ENCODE peak calls at places on chromosomes 13 and 19, in five cellular contexts. F, A, H, B and O are unnamed samples.

GRCh38 chr13:99686157-99686572 is 184.9 kb downstream of the TM9SF2 start:
- DNase-seq in F (no peak), A (no peak), H (no peak), B (no peak), O (no peak)

GRCh38 chr13:108193806-108194205 is 21.5 kb downstream of the LIG4 start:
- DNase-seq in F (peak; percentile 71), A (no peak), H (no peak), B (no peak), O (no peak)

GRCh38 chr19:10044390-10044789 is 31.1 kb downstream of the RDH8 start:
- DNase-seq in F (no peak), A (no peak), H (no peak), B (no peak), O (no peak)

GRCh38 chr13:99012539-99012938 is 34.7 kb upstream of the DOCK9 start:
- DNase-seq in F (no peak), A (no peak), H (no peak), B (no peak), O (no peak)

GRCh38 chr13:39451860-39452301 is 151.1 kb downstream of the LHFPL6 start:
- DNase-seq in F (no peak), A (no peak), H (peak; percentile 73), B (no peak), O (no peak)

GRCh38 chr13:59458908-59459579 is 704.7 kb downstream of the DIAPH3 start:
- DNase-seq in F (no peak), A (no peak), H (no peak), B (peak; percentile 77), O (no peak)

GRCh38 chr19:49957262-49957915 is 3.6 kb downstream of the SIGLEC11 start:
- DNase-seq in F (no peak), A (no peak), H (no peak), B (peak; percentile 24), O (no peak)

GRCh38 chr13:75902166-75903104 is 266.3 kb downstream of the LMO7 start:
- DNase-seq in F (no peak), A (no peak), H (peak; percentile 76), B (no peak), O (no peak)

GRCh38 chr19:1361601-1362384 is 21.9 kb upstream of the NDUFS7 start:
- DNase-seq in F (no peak), A (no peak), H (no peak), B (no peak), O (no peak)

GRCh38 chr13:74040200-74040599 is 94.0 kb downstream of the KLF12 start:
- DNase-seq in F (no peak), A (no peak), H (no peak), B (peak; percentile 74), O (no peak)

GRCh38 chr13:111656439-111656838 is 336.0 kb downstream of the TEX29 start:
- DNase-seq in F (no peak), A (no peak), H (no peak), B (no peak), O (no peak)

GRCh38 chr19:17560205-17560595 is 4.8 kb downstream of the COLGALT1 start:
- DNase-seq in F (no peak), A (no peak), H (no peak), B (no peak), O (peak; percentile 85)

GRCh38 chr19:16394681-16395375 is 70.2 kb downstream of the KLF2 start:
- DNase-seq in F (no peak), A (no peak), H (no peak), B (no peak), O (no peak)

GRCh38 chr13:106688940-106689339 is 121.0 kb upstream of the ARGLU1 start:
- DNase-seq in F (no peak), A (no peak), H (no peak), B (no peak), O (no peak)

GRCh38 chr19:8459520-8460260 is 14.9 kb downstream of the HNRNPM start:
- DNase-seq in F (no peak), A (no peak), H (no peak), B (no peak), O (no peak)

GRCh38 chr19:39411006-39411831 is 1.2 kb upstream of the PLEKHG2 start:
- DNase-seq in F (peak; percentile 53), A (no peak), H (no peak), B (peak; percentile 83), O (no peak)

GRCh38 chr13:60112771-60113170 is 51.0 kb downstream of the DIAPH3 start:
- DNase-seq in F (peak; percentile 34), A (no peak), H (no peak), B (no peak), O (no peak)

GRCh38 chr19:39154626-39155100 is 29.1 kb downstream of the PAK4 start:
- DNase-seq in F (peak; percentile 69), A (no peak), H (no peak), B (no peak), O (peak; percentile 89)